ENCODE peak calls at places on chromosomes 7 and 10, in five cellular contexts. One of them, this sample, is unnamed.

GRCh38 chr7:7122701-7123281 is 59.6 kb upstream of the C1GALT1 start:
- DNase-seq in mucosa of descending colon: no peak
- DNase-seq in tibial artery: no peak
- DNase-seq in heart left ventricle: no peak
- DNase-seq in colonic mucosa: no peak
- DNase-seq in this sample: no peak

GRCh38 chr7:69765879-69766278 is 167.6 kb downstream of the AUTS2 start:
- DNase-seq in mucosa of descending colon: no peak
- DNase-seq in tibial artery: no peak
- DNase-seq in heart left ventricle: no peak
- DNase-seq in colonic mucosa: no peak
- DNase-seq in this sample: no peak

GRCh38 chr10:30701471-30702173 is 72.1 kb upstream of the LYZL2 start:
- DNase-seq in mucosa of descending colon: peak; percentile 56
- DNase-seq in tibial artery: no peak
- DNase-seq in heart left ventricle: no peak
- DNase-seq in colonic mucosa: peak; percentile 29
- DNase-seq in this sample: peak; percentile 26

GRCh38 chr7:75732016-75732521 is 6.7 kb downstream of the HIP1 start:
- DNase-seq in mucosa of descending colon: no peak
- DNase-seq in tibial artery: no peak
- DNase-seq in heart left ventricle: no peak
- DNase-seq in colonic mucosa: no peak
- DNase-seq in this sample: no peak

GRCh38 chr7:120714945-120715344 is 143.0 kb downstream of the TSPAN12 start:
- DNase-seq in mucosa of descending colon: no peak
- DNase-seq in tibial artery: no peak
- DNase-seq in heart left ventricle: no peak
- DNase-seq in colonic mucosa: no peak
- DNase-seq in this sample: no peak

GRCh38 chr10:91257310-91257709 is 36.8 kb downstream of the PCGF5 start:
- DNase-seq in mucosa of descending colon: no peak
- DNase-seq in tibial artery: no peak
- DNase-seq in heart left ventricle: no peak
- DNase-seq in colonic mucosa: no peak
- DNase-seq in this sample: no peak

GRCh38 chr7:83148776-83149175 is 13.9 kb downstream of the PCLO start:
- DNase-seq in mucosa of descending colon: no peak
- DNase-seq in tibial artery: no peak
- DNase-seq in heart left ventricle: no peak
- DNase-seq in colonic mucosa: no peak
- DNase-seq in this sample: no peak

GRCh38 chr10:110460111-110460809 is 37.4 kb upstream of the DUSP5 start:
- DNase-seq in mucosa of descending colon: no peak
- DNase-seq in tibial artery: peak; percentile 23
- DNase-seq in heart left ventricle: no peak
- DNase-seq in colonic mucosa: no peak
- DNase-seq in this sample: no peak

GRCh38 chr7:65308300-65308678 is 65.4 kb upstream of the ZNF92 start:
- DNase-seq in mucosa of descending colon: no peak
- DNase-seq in tibial artery: no peak
- DNase-seq in heart left ventricle: no peak
- DNase-seq in colonic mucosa: no peak
- DNase-seq in this sample: no peak

GRCh38 chr7:105876964-105877601 is 684 bp upstream of the ATXN7L1 start:
- DNase-seq in mucosa of descending colon: peak; percentile 77
- DNase-seq in tibial artery: peak; percentile 31
- DNase-seq in heart left ventricle: peak; percentile 65
- DNase-seq in colonic mucosa: peak; percentile 80
- DNase-seq in this sample: no peak

GRCh38 chr10:60978287-60979115 is 34.5 kb upstream of the RHOBTB1 start:
- DNase-seq in mucosa of descending colon: no peak
- DNase-seq in tibial artery: no peak
- DNase-seq in heart left ventricle: no peak
- DNase-seq in colonic mucosa: no peak
- DNase-seq in this sample: no peak

GRCh38 chr10:2897619-2898508 is 169.5 kb upstream of the PFKP start:
- DNase-seq in mucosa of descending colon: no peak
- DNase-seq in tibial artery: no peak
- DNase-seq in heart left ventricle: no peak
- DNase-seq in colonic mucosa: no peak
- DNase-seq in this sample: no peak

GRCh38 chr7:116863168-116863670 is 832 bp downstream of the CAPZA2 start:
- DNase-seq in mucosa of descending colon: peak; percentile 37
- DNase-seq in tibial artery: no peak
- DNase-seq in heart left ventricle: no peak
- DNase-seq in colonic mucosa: peak; percentile 28
- DNase-seq in this sample: no peak

GRCh38 chr7:64035388-64035787 is 9.8 kb upstream of the ZNF727 start:
- DNase-seq in mucosa of descending colon: no peak
- DNase-seq in tibial artery: no peak
- DNase-seq in heart left ventricle: no peak
- DNase-seq in colonic mucosa: no peak
- DNase-seq in this sample: no peak

GRCh38 chr7:64037095-64037494 is 8.1 kb upstream of the ZNF727 start:
- DNase-seq in mucosa of descending colon: no peak
- DNase-seq in tibial artery: no peak
- DNase-seq in heart left ventricle: no peak
- DNase-seq in colonic mucosa: no peak
- DNase-seq in this sample: no peak
- H3K9me3 ChIP-seq in mucosa of descending colon: peaks cover 89% of the 10 kb centered on the region
- H3K9me3 ChIP-seq in tibial artery: no peaks in the 10 kb centered on the region
- H3K9me3 ChIP-seq in heart left ventricle: peaks cover 8% of the 10 kb centered on the region
- H3K9me3 ChIP-seq in colonic mucosa: peaks cover 3% of the 10 kb centered on the region
- H3K9me3 ChIP-seq in this sample: no peaks in the 10 kb centered on the region

DNA sequence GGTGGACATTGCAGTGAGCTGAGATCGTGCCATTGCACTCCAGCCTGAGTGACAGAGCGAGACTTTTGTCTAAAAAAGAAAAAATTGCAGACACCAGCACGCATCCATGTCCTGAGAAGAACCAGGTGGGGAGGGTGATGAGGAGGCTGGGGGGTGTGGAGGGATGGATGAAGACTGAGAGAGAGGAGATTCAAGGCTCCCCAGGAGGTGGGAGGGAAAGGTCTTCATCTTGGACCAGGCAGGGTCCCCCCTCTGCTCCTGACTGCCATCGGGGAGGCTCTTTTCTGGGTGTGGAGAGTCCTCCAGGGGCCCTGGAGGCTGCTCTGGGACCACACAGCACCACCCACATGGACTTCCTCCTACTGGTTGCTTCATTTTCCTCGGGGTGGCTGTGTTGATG is 1.5 kb downstream of the SCART1 start:
- DNase-seq in mucosa of descending colon: no peak
- DNase-seq in tibial artery: no peak
- DNase-seq in heart left ventricle: no peak
- DNase-seq in colonic mucosa: no peak
- DNase-seq in this sample: no peak
- H3K9me3 ChIP-seq in mucosa of descending colon: no peaks in the 10 kb centered on the region
- H3K9me3 ChIP-seq in tibial artery: no peaks in the 10 kb centered on the region
- H3K9me3 ChIP-seq in heart left ventricle: no peaks in the 10 kb centered on the region
- H3K9me3 ChIP-seq in colonic mucosa: no peaks in the 10 kb centered on the region
- H3K9me3 ChIP-seq in this sample: no peaks in the 10 kb centered on the region

GRCh38 chr7:100071018-100071723 is 10.4 kb downstream of the ZNF3 start:
- DNase-seq in mucosa of descending colon: no peak
- DNase-seq in tibial artery: no peak
- DNase-seq in heart left ventricle: no peak
- DNase-seq in colonic mucosa: no peak
- DNase-seq in this sample: no peak
- H3K9me3 ChIP-seq in mucosa of descending colon: peaks cover 28% of the 10 kb centered on the region
- H3K9me3 ChIP-seq in tibial artery: no peaks in the 10 kb centered on the region
- H3K9me3 ChIP-seq in heart left ventricle: no peaks in the 10 kb centered on the region
- H3K9me3 ChIP-seq in colonic mucosa: peaks cover 8% of the 10 kb centered on the region
- H3K9me3 ChIP-seq in this sample: peaks cover 9% of the 10 kb centered on the region

DNA sequence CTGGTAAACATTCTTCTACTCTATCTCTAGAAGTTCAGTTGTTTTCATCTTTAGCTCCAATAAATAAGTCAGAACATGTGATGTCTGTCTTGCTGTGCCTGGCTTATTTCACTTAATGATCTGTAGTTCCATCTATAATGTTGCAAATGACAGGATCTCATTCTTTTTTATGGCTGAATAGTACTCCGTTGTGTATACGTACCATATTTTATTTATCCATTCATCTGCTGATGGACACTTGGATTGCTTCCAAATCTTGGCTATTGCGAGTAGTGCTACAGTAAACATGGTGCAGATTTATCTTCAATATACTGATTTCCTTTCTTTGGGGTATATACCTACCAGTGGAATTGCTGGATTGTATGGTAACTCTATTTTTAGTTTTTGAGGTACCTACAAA is 124.4 kb downstream of the ZNF33B start:
- DNase-seq in mucosa of descending colon: no peak
- DNase-seq in tibial artery: no peak
- DNase-seq in heart left ventricle: no peak
- DNase-seq in colonic mucosa: no peak
- DNase-seq in this sample: no peak
- H3K9me3 ChIP-seq in mucosa of descending colon: peaks cover 91% of the 10 kb centered on the region
- H3K9me3 ChIP-seq in tibial artery: peaks cover 24% of the 10 kb centered on the region
- H3K9me3 ChIP-seq in heart left ventricle: peaks cover 36% of the 10 kb centered on the region
- H3K9me3 ChIP-seq in colonic mucosa: peaks cover 14% of the 10 kb centered on the region
- H3K9me3 ChIP-seq in this sample: peaks cover 26% of the 10 kb centered on the region

GRCh38 chr7:156107957-156108356 is 295.7 kb upstream of the SHH start:
- DNase-seq in mucosa of descending colon: no peak
- DNase-seq in tibial artery: no peak
- DNase-seq in heart left ventricle: no peak
- DNase-seq in colonic mucosa: no peak
- DNase-seq in this sample: no peak

GRCh38 chr7:156102267-156102666 is 290.0 kb upstream of the SHH start:
- DNase-seq in mucosa of descending colon: no peak
- DNase-seq in tibial artery: no peak
- DNase-seq in heart left ventricle: no peak
- DNase-seq in colonic mucosa: no peak
- DNase-seq in this sample: no peak

GRCh38 chr7:156105337-156106106 is 293.3 kb upstream of the SHH start:
- DNase-seq in mucosa of descending colon: no peak
- DNase-seq in tibial artery: no peak
- DNase-seq in heart left ventricle: no peak
- DNase-seq in colonic mucosa: no peak
- DNase-seq in this sample: no peak

GRCh38 chr7:156106107-156106426 is 293.8 kb upstream of the SHH start:
- DNase-seq in mucosa of descending colon: no peak
- DNase-seq in tibial artery: no peak
- DNase-seq in heart left ventricle: no peak
- DNase-seq in colonic mucosa: no peak
- DNase-seq in this sample: no peak

DNA sequence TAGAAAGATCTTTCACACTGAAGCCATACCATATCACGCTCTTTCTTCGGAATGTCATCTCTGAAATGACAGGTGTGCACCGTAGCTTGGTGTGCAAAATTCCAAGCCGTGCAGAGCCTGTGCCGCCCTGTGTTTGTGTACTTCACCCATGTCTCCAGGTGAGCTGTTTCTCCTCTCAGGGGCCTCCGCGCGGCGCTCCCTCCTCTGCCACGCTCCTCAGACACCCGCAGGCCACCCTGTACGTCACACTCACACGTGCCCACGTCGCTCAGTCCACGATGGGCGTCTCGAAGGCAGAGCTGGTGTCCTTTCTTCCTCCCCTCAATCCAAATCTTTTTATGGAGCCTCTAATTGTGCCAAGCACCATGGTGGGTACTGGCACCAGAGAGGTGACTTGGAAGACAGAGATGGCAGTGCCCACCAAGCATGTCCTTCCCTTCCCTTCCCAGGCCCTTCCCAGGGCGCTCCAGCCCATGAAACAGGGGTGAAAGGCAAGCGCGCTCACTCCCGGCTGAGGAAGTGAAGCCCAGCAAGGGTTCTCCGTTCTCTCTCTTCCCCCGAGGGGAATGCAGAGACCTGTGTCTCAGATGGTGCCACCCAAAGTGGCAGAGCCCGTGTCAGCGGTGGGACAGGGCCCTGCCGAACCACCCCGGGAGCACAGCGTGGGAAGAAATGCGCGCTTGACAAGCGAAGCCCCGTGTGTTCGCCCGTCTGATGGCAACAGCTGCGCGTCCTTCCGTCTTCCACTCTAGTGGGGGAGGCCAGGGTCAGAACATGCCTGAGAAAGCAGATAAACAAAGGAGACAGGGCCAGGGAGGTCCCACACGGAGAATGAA is 292.5 kb upstream of the SHH start:
- DNase-seq in mucosa of descending colon: no peak
- DNase-seq in tibial artery: no peak
- DNase-seq in heart left ventricle: no peak
- DNase-seq in colonic mucosa: no peak
- DNase-seq in this sample: no peak
- H3K9me3 ChIP-seq in mucosa of descending colon: no peaks in the 10 kb centered on the region
- H3K9me3 ChIP-seq in tibial artery: no peaks in the 10 kb centered on the region
- H3K9me3 ChIP-seq in heart left ventricle: no peaks in the 10 kb centered on the region
- H3K9me3 ChIP-seq in colonic mucosa: no peaks in the 10 kb centered on the region
- H3K9me3 ChIP-seq in this sample: no peaks in the 10 kb centered on the region

GRCh38 chr10:131381576-131381975 is 70.1 kb upstream of the TCERG1L start:
- DNase-seq in mucosa of descending colon: no peak
- DNase-seq in tibial artery: no peak
- DNase-seq in heart left ventricle: no peak
- DNase-seq in colonic mucosa: no peak
- DNase-seq in this sample: no peak

GRCh38 chr10:131391991-131392390 is 80.5 kb upstream of the TCERG1L start:
- DNase-seq in mucosa of descending colon: no peak
- DNase-seq in tibial artery: no peak
- DNase-seq in heart left ventricle: no peak
- DNase-seq in colonic mucosa: no peak
- DNase-seq in this sample: no peak

GRCh38 chr10:131387018-131387529 is 75.6 kb upstream of the TCERG1L start:
- DNase-seq in mucosa of descending colon: no peak
- DNase-seq in tibial artery: no peak
- DNase-seq in heart left ventricle: no peak
- DNase-seq in colonic mucosa: no peak
- DNase-seq in this sample: no peak
- H3K9me3 ChIP-seq in mucosa of descending colon: peaks cover 3% of the 10 kb centered on the region
- H3K9me3 ChIP-seq in tibial artery: no peaks in the 10 kb centered on the region
- H3K9me3 ChIP-seq in heart left ventricle: no peaks in the 10 kb centered on the region
- H3K9me3 ChIP-seq in colonic mucosa: no peaks in the 10 kb centered on the region
- H3K9me3 ChIP-seq in this sample: no peaks in the 10 kb centered on the region

DNA sequence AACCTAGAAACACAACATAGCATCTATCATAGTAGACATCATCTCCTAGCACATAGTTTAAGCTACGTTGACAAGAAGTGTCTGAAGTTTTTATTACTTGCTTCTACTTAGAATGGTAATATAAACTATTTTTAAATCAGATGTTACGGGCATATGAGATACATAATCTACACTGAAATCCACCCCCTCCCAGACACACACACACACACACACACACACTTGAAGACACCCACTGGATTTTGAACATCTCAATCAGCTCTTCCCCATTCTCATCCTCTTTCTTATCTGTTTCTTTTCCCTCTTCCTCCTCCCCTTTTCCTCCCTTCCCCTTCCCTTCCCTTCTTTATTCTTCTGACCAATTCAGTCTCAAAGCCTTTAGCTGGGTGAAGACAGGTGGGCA is 175.9 kb downstream of the PAXIP1 start:
- DNase-seq in mucosa of descending colon: no peak
- DNase-seq in tibial artery: no peak
- DNase-seq in heart left ventricle: no peak
- DNase-seq in colonic mucosa: no peak
- DNase-seq in this sample: no peak
- H3K9me3 ChIP-seq in mucosa of descending colon: no peaks in the 10 kb centered on the region
- H3K9me3 ChIP-seq in tibial artery: no peaks in the 10 kb centered on the region
- H3K9me3 ChIP-seq in heart left ventricle: no peaks in the 10 kb centered on the region
- H3K9me3 ChIP-seq in colonic mucosa: no peaks in the 10 kb centered on the region
- H3K9me3 ChIP-seq in this sample: no peaks in the 10 kb centered on the region

This sample was measured in T-helper 17 cell.